ENCODE peak calls at places on chromosomes 13 and 19, in six cellular contexts. O is left lobe of liver; K is mucosa of gallbladder; G is GDM1; P is activated CD4-positive, alpha-beta T cell treated with anti-CD3 and anti-CD28 coated beads, Interleukin-2, amount 50 U/mL, for 24 hours; W is ELF-1. X is an unnamed sample.

GRCh38 chr13:77986699-77987098 is 68.1 kb upstream of the EDNRB start:
- DNase-seq in P (no peak), W (no peak), O (no peak), G (no peak), K (no peak), X (no peak)

GRCh38 chr13:27130223-27131015 is 41.2 kb downstream of the USP12 start:
- DNase-seq in K (no peak), G (no peak), P (no peak), W (no peak), O (no peak), X (peak; percentile 25)

GRCh38 chr19:40302224-40303011 is 17.3 kb upstream of the AKT2 start:
- DNase-seq in G (no peak), O (no peak), W (no peak), K (no peak), P (no peak), X (no peak)

GRCh38 chr13:40402931-40403412 is 263.5 kb downstream of the FOXO1 start:
- DNase-seq in K (no peak), P (no peak), O (no peak), W (peak; percentile 49), G (no peak), X (peak; percentile 96)

GRCh38 chr19:10639836-10640235 is 14.3 kb upstream of the ILF3 start:
- DNase-seq in W (no peak), G (no peak), K (no peak), P (no peak), O (no peak), X (no peak)

GRCh38 chr13:54733639-54734038 is 1705.0 kb downstream of the OLFM4 start:
- DNase-seq in G (no peak), W (peak; percentile 30), K (no peak), P (no peak), O (no peak), X (no peak)

GRCh38 chr19:46015080-46015960 is 7.5 kb downstream of the PGLYRP1 start:
- DNase-seq in O (peak; percentile 71), G (no peak), W (peak; percentile 77), K (peak; percentile 71), P (peak; percentile 43), X (peak; percentile 51)

GRCh38 chr13:23956106-23956505 is 58.8 kb upstream of the C1QTNF9B start:
- DNase-seq in G (no peak), W (no peak), O (no peak), K (peak; percentile 61), P (no peak), X (no peak)

GRCh38 chr13:40668335-40668734 is 1.9 kb upstream of the FOXO1 start:
- DNase-seq in O (no peak), P (no peak), W (no peak), K (peak; percentile 23), G (no peak), X (peak; percentile 66)

GRCh38 chr19:50221087-50221486 is 17.7 kb downstream of the MYH14 start:
- DNase-seq in W (no peak), P (no peak), G (no peak), K (no peak), O (no peak), X (no peak)

GRCh38 chr13:53010374-53011105 is 18.1 kb upstream of the OLFM4 start:
- DNase-seq in P (no peak), O (no peak), W (no peak), G (peak; percentile 40), K (peak; percentile 88), X (no peak)

GRCh38 chr19:52935434-52935833 is 12.2 kb upstream of the ZNF888 start:
- DNase-seq in G (no peak), O (no peak), P (no peak), K (no peak), W (peak; percentile 30), X (no peak)

GRCh38 chr19:15198006-15198356 is 2.8 kb downstream of the NOTCH3 start:
- DNase-seq in P (no peak), O (no peak), W (no peak), G (no peak), K (no peak), X (no peak)

GRCh38 chr19:51136333-51136732 is 5.8 kb upstream of the SIGLEC7 start:
- DNase-seq in G (no peak), O (no peak), W (no peak), P (no peak), K (no peak), X (no peak)

GRCh38 chr13:110390572-110390971 is 83.5 kb downstream of the COL4A2 start:
- DNase-seq in P (no peak), G (no peak), O (no peak), W (no peak), K (no peak), X (no peak)

GRCh38 chr13:27919299-27919933 is 384 bp upstream of the PDX1 start:
- DNase-seq in O (no peak), P (no peak), G (no peak), W (no peak), K (no peak), X (no peak)

GRCh38 chr13:24168392-24168750 is 7.9 kb downstream of the SPATA13 start:
- DNase-seq in P (no peak), K (no peak), W (no peak), O (no peak), G (no peak), X (no peak)

GRCh38 chr19:20964798-20965197 is 41.7 kb downstream of the ZNF85 start:
- DNase-seq in K (no peak), G (no peak), W (peak; percentile 14), O (no peak), P (no peak), X (no peak)

GRCh38 chr19:7516878-7517277 is 975 bp downstream of the ZNF358 start:
- DNase-seq in P (no peak), O (no peak), G (no peak), K (no peak), W (no peak), X (peak; percentile 15)

GRCh38 chr19:40610396-40611064 is 9.4 kb downstream of the LTBP4 start:
- DNase-seq in O (no peak), K (peak; percentile 66), P (no peak), G (no peak), W (no peak), X (no peak)

GRCh38 chr19:4061683-4062575 is 4.8 kb downstream of the ZBTB7A start:
- DNase-seq in W (peak; percentile 87), K (peak; percentile 83), G (no peak), P (no peak), O (peak; percentile 77), X (no peak)